ENCODE peak calls at places on chromosome 5, in six cellular contexts. O is sciatic nerve; S is activated T-cell treated with anti-CD3 and anti-CD28 coated beads, Interleukin-2, amount 50 U/mL, for 72 hours; U is pancreas; X is left ventricle myocardium superior; B is T-helper 17 cell. L is an unnamed sample.

GRCh38 chr5:15406478-15406877 is 93.5 kb upstream of the FBXL7 start:
- ATAC-seq in O (no peak), S (no peak), U (no peak), X (no peak), B (no peak), L (no peak)

GRCh38 chr5:38121420-38121819 is 136.9 kb upstream of the EGFLAM start:
- ATAC-seq in O (no peak), S (no peak), U (no peak), X (no peak), B (no peak), L (no peak)

GRCh38 chr5:157582731-157583580 is 7.4 kb upstream of the ADAM19 start:
- ATAC-seq in O (no peak), S (peak), U (no peak), X (peak), B (peak), L (no peak)

GRCh38 chr5:149645725-149646124 is 64.4 kb downstream of the ARHGEF37 start:
- ATAC-seq in O (no peak), S (no peak), U (no peak), X (no peak), B (no peak), L (no peak)

GRCh38 chr5:139105621-139106071 is 92.5 kb downstream of the SIL1 start:
- ATAC-seq in O (peak), S (no peak), U (no peak), X (peak), B (no peak), L (no peak)

GRCh38 chr5:132065351-132065937 is 5.0 kb downstream of the IL3 start:
- ATAC-seq in O (no peak), S (peak), U (peak), X (peak), B (peak), L (peak)

GRCh38 chr5:6251579-6252102 is 126.7 kb downstream of the MED10 start:
- ATAC-seq in O (no peak), S (no peak), U (no peak), X (no peak), B (no peak), L (no peak)

GRCh38 chr5:160548949-160549665 is 127.5 kb downstream of the PTTG1 start:
- ATAC-seq in O (no peak), S (no peak), U (no peak), X (no peak), B (no peak), L (no peak)

GRCh38 chr5:139488269-139488668 is 5.7 kb upstream of the STING1 start:
- ATAC-seq in O (peak), S (no peak), U (no peak), X (peak), B (peak), L (no peak)

GRCh38 chr5:107542831-107543231 is 127.9 kb downstream of the EFNA5 start:
- ATAC-seq in O (peak), S (no peak), U (peak), X (peak), B (no peak), L (peak)

GRCh38 chr5:68428232-68428811 is 212.8 kb downstream of the PIK3R1 start:
- ATAC-seq in O (no peak), S (no peak), U (no peak), X (no peak), B (no peak), L (no peak)

GRCh38 chr5:31362931-31363568 is 168.8 kb downstream of the DROSHA start:
- ATAC-seq in O (no peak), S (no peak), U (no peak), X (no peak), B (no peak), L (no peak)

GRCh38 chr5:149464796-149465489 is 85.9 kb upstream of the IL17B start:
- ATAC-seq in O (peak), S (no peak), U (no peak), X (peak), B (no peak), L (peak)

GRCh38 chr5:74370168-74370567 is 270.4 kb downstream of the ENC1 start:
- ATAC-seq in O (peak), S (no peak), U (no peak), X (no peak), B (no peak), L (no peak)

GRCh38 chr5:111551120-111551519 is 38.8 kb upstream of the STARD4 start:
- ATAC-seq in O (no peak), S (no peak), U (no peak), X (peak), B (no peak), L (peak)

GRCh38 chr5:176794509-176794908 is 15.8 kb upstream of the UNC5A start:
- ATAC-seq in O (no peak), S (no peak), U (no peak), X (no peak), B (no peak), L (no peak)

GRCh38 chr5:133032852-133033742 is 6.7 kb upstream of the ZCCHC10 start:
- ATAC-seq in O (no peak), S (no peak), U (peak), X (no peak), B (peak), L (peak)

GRCh38 chr5:156367602-156368001 is 40.6 kb downstream of the SGCD start:
- ATAC-seq in O (peak), S (no peak), U (no peak), X (peak), B (no peak), L (peak)

GRCh38 chr5:107990881-107991810 is 320.4 kb upstream of the EFNA5 start:
- ATAC-seq in O (no peak), S (no peak), U (no peak), X (peak), B (no peak), L (no peak)

GRCh38 chr5:20572560-20572959 is 584.6 kb upstream of the CDH18 start:
- ATAC-seq in O (no peak), S (no peak), U (no peak), X (no peak), B (no peak), L (peak)

GRCh38 chr5:14365831-14366435 is 215.7 kb upstream of the OTULINL start:
- ATAC-seq in O (no peak), S (peak), U (no peak), X (no peak), B (peak), L (no peak)

GRCh38 chr5:112614285-112614684 is 123.4 kb upstream of the APC start:
- ATAC-seq in O (no peak), S (no peak), U (no peak), X (no peak), B (no peak), L (no peak)

GRCh38 chr5:103475629-103476240 is 86.9 kb downstream of the NUDT12 start:
- ATAC-seq in O (peak), S (no peak), U (peak), X (peak), B (no peak), L (peak)

GRCh38 chr5:87020099-87020934 is 247.4 kb upstream of the RASA1 start:
- ATAC-seq in O (peak), S (peak), U (peak), X (peak), B (peak), L (peak)

GRCh38 chr5:132526290-132526973 is 16.9 kb downstream of the IL5 start:
- ATAC-seq in O (peak), S (peak), U (peak), X (peak), B (peak), L (peak)

GRCh38 chr5:81360640-81361039 is 33.3 kb downstream of the ACOT12 start:
- ATAC-seq in O (no peak), S (no peak), U (no peak), X (no peak), B (no peak), L (no peak)

GRCh38 chr5:96712100-96712746 is 50.0 kb downstream of the CAST start:
- ATAC-seq in O (no peak), S (no peak), U (no peak), X (no peak), B (no peak), L (peak)

GRCh38 chr5:135133698-135134515 is 99.9 kb upstream of the PITX1 start:
- ATAC-seq in O (no peak), S (no peak), U (no peak), X (no peak), B (no peak), L (no peak)

GRCh38 chr5:35626108-35626507 is 8.4 kb downstream of the SPEF2 start:
- ATAC-seq in O (no peak), S (peak), U (no peak), X (no peak), B (no peak), L (no peak)

GRCh38 chr5:158727771-158728311 is 371.9 kb downstream of the EBF1 start:
- ATAC-seq in O (peak), S (no peak), U (no peak), X (peak), B (no peak), L (no peak)

GRCh38 chr5:168995024-168995423 is 305.9 kb downstream of the SLIT3 start:
- ATAC-seq in O (no peak), S (no peak), U (no peak), X (no peak), B (no peak), L (no peak)

GRCh38 chr5:127887282-127887681 is 184.1 kb downstream of the CCDC192 start:
- ATAC-seq in O (no peak), S (no peak), U (no peak), X (no peak), B (no peak), L (peak)

GRCh38 chr5:110751902-110752762 is 13.3 kb downstream of the SLC25A46 start:
- ATAC-seq in O (no peak), S (peak), U (no peak), X (no peak), B (peak), L (no peak)

GRCh38 chr5:109005611-109006010 is 257.9 kb downstream of the FER start:
- ATAC-seq in O (no peak), S (no peak), U (no peak), X (no peak), B (no peak), L (no peak)